ENCODE peak calls at places on chromosome 2, in four cellular contexts. F is A549, S is K562, K is HepG2. T is an unnamed sample.

GRCh38 chr2:141021109-141021508 is 1109.7 kb downstream of the LRP1B start:
- DNase-seq in F (no peak), S (no peak), K (no peak), T (no peak)

GRCh38 chr2:206062724-206063123 is 23.2 kb downstream of the INO80D start:
- DNase-seq in F (no peak), S (peak; percentile 20), K (no peak), T (no peak)

GRCh38 chr2:151097118-151097517 is 164.5 kb downstream of the RBM43 start:
- DNase-seq in F (no peak), S (no peak), K (no peak), T (no peak)

GRCh38 chr2:46257476-46257875 is 39.7 kb upstream of the EPAS1 start:
- DNase-seq in F (no peak), S (no peak), K (no peak), T (no peak)

GRCh38 chr2:54531558-54531957 is 75.4 kb downstream of the SPTBN1 start:
- DNase-seq in F (peak; percentile 84), S (no peak), K (no peak), T (no peak)

GRCh38 chr2:211128287-211128686 is 571.9 kb downstream of the CPS1 start:
- DNase-seq in F (no peak), S (no peak), K (no peak), T (no peak)

GRCh38 chr2:209864716-209865295 is 93.2 kb downstream of the UNC80 start:
- DNase-seq in F (no peak), S (no peak), K (no peak), T (no peak)

GRCh38 chr2:241189856-241190201 is 1.4 kb downstream of the ANO7 start:
- DNase-seq in F (no peak), S (no peak), K (no peak), T (no peak)

GRCh38 chr2:99488587-99488998 is 1.2 kb downstream of the REV1 start:
- DNase-seq in F (peak; percentile 28), S (peak; percentile 55), K (peak; percentile 83), T (peak; percentile 19)

GRCh38 chr2:669323-669722 is 7.9 kb downstream of the TMEM18 start:
- DNase-seq in F (no peak), S (no peak), K (no peak), T (no peak)

GRCh38 chr2:219506153-219506801 is 7.6 kb downstream of the GMPPA start:
- DNase-seq in F (no peak), S (no peak), K (no peak), T (no peak)

GRCh38 chr2:208698114-208698513 is 291.5 kb downstream of the PTH2R start:
- DNase-seq in F (no peak), S (no peak), K (no peak), T (no peak)

GRCh38 chr2:8536686-8537571 is 144.9 kb upstream of the ID2 start:
- DNase-seq in F (no peak), S (peak; percentile 53), K (no peak), T (no peak)

GRCh38 chr2:80086831-80087230 is 217.7 kb downstream of the LRRTM1 start:
- DNase-seq in F (no peak), S (peak; percentile 43), K (no peak), T (no peak)

GRCh38 chr2:62934501-62934900 is 116.1 kb upstream of the OTX1 start:
- DNase-seq in F (no peak), S (no peak), K (no peak), T (no peak)

GRCh38 chr2:239678186-239678490 is 277.3 kb upstream of the HDAC4 start:
- DNase-seq in F (no peak), S (no peak), K (no peak), T (no peak)

GRCh38 chr2:26463252-26464207 is 14.4 kb downstream of the OTOF start:
- DNase-seq in F (no peak), S (no peak), K (peak; percentile 76), T (no peak)

GRCh38 chr2:200713704-200714064 is 98.0 kb upstream of the BZW1 start:
- DNase-seq in F (no peak), S (peak; percentile 10), K (no peak), T (peak; percentile 8)

GRCh38 chr2:69177785-69178636 is 165.0 kb downstream of the ANTXR1 start:
- DNase-seq in F (peak; percentile 93), S (peak; percentile 87), K (peak; percentile 99), T (no peak)

GRCh38 chr2:215693269-215693998 is 257.6 kb upstream of the FN1 start:
- DNase-seq in F (peak; percentile 45), S (no peak), K (peak; percentile 93), T (no peak)

GRCh38 chr2:159744363-159744762 is 32.1 kb downstream of the MARCHF7 start:
- DNase-seq in F (peak; percentile 26), S (no peak), K (no peak), T (no peak)

GRCh38 chr2:127857494-127857818 is 499 bp downstream of the POLR2D start:
- DNase-seq in F (peak; percentile 30), S (peak; percentile 43), K (no peak), T (no peak)

GRCh38 chr2:45120546-45120945 is 111.3 kb upstream of the SIX2 start:
- DNase-seq in F (no peak), S (no peak), K (no peak), T (no peak)

GRCh38 chr2:173854840-173855239 is 110.3 kb downstream of the SP3 start:
- DNase-seq in F (no peak), S (no peak), K (no peak), T (no peak)

GRCh38 chr2:186761814-186762213 is 68.0 kb downstream of the FAM171B start:
- DNase-seq in F (no peak), S (no peak), K (no peak), T (no peak)

GRCh38 chr2:75523313-75524275 is 37.1 kb downstream of the EVA1A start:
- DNase-seq in F (peak; percentile 66), S (no peak), K (peak; percentile 100), T (peak; percentile 44)

GRCh38 chr2:231720971-231721640 is 12.8 kb downstream of the PTMA start:
- DNase-seq in F (no peak), S (no peak), K (no peak), T (peak; percentile 80)

GRCh38 chr2:74474899-74475298 is 2.4 kb upstream of the MRPL53 start:
- DNase-seq in F (peak; percentile 44), S (peak; percentile 43), K (no peak), T (no peak)

GRCh38 chr2:213923543-213923942 is 487.3 kb upstream of the VWC2L start:
- DNase-seq in F (no peak), S (no peak), K (no peak), T (no peak)

GRCh38 chr2:109312902-109313301 is 183.9 kb downstream of the SH3RF3 start:
- DNase-seq in F (no peak), S (no peak), K (no peak), T (no peak)

GRCh38 chr2:9655441-9656269 is 24.9 kb upstream of the YWHAQ start:
- DNase-seq in F (peak; percentile 73), S (peak; percentile 43), K (no peak), T (peak; percentile 40)

GRCh38 chr2:190344275-190344827 is 962 bp downstream of the INPP1 start:
- DNase-seq in F (peak; percentile 71), S (no peak), K (peak; percentile 75), T (no peak)

GRCh38 chr2:200705305-200705985 is 106.3 kb upstream of the BZW1 start:
- DNase-seq in F (peak; percentile 30), S (peak; percentile 12), K (peak; percentile 30), T (no peak)

GRCh38 chr2:196963961-196964360 is 37.5 kb upstream of the PGAP1 start:
- DNase-seq in F (no peak), S (no peak), K (no peak), T (no peak)

GRCh38 chr2:20603791-20604190 is 47.1 kb downstream of the HS1BP3 start:
- DNase-seq in F (no peak), S (no peak), K (no peak), T (no peak)

GRCh38 chr2:20602803-20603202 is 48.1 kb downstream of the HS1BP3 start:
- DNase-seq in F (no peak), S (no peak), K (no peak), T (no peak)

GRCh38 chr2:20604957-20605381 is 45.9 kb downstream of the HS1BP3 start:
- DNase-seq in F (no peak), S (no peak), K (no peak), T (no peak)

GRCh38 chr2:20606198-20606597 is 44.7 kb downstream of the HS1BP3 start:
- DNase-seq in F (no peak), S (no peak), K (no peak), T (no peak)

GRCh38 chr2:20604401-20604911 is 46.4 kb downstream of the HS1BP3 start:
- DNase-seq in F (no peak), S (no peak), K (no peak), T (no peak)
- TF ChIP-seq POLR2A in F (no peak), S (no peak), K (no peak), T (no peak)

GRCh38 chr2:150028337-150028736 is 440.8 kb upstream of the MMADHC start:
- DNase-seq in F (no peak), S (no peak), K (no peak), T (no peak)
- TF ChIP-seq POLR2AphosphoS2 in F (no peak), S (no peak), K (no peak), T (no peak)

GRCh38 chr2:217530399-217531100 is 472.2 kb downstream of the TNS1 start:
- DNase-seq in F (no peak), S (no peak), K (peak; percentile 8), T (no peak)
- TF ChIP-seq POLR2A in F (no peak), S (no peak), K (no peak), T (no peak)

DNA sequence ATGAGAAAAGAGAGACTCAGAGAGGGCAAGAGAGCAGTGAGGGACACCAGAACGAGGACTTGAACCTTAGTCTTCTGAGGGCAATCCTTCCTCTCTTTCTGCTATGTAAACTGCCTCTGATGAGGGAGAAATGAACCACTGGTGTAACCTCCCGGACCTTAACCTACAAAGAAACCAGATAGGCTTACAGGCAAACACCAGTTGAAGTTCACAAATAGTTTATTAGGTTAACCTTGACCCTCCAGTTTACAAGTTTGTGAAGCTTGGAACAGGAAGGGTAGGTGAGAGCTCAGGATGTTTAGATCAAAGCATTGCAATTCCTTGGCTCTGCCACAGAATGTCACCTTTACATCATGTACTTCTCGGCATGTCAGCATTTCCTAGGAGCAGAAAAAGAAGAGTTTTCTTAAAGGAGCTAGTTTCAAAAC is 486.4 kb upstream of the SPRED2 start:
- DNase-seq in F (no peak), S (peak; percentile 10), K (peak; percentile 76), T (no peak)
- TF ChIP-seq POLR2AphosphoS2 in F (no peak), S (no peak), K (no peak), T (no peak)

T was measured in GM12878.